ENCODE peak calls at places on chromosomes 5 and 9, in four cellular contexts. I is neuronal stem cell, B is upper lobe of right lung, X is fibroblast of mammary gland. O is an unnamed sample.

GRCh38 chr5:133610489-133611356 is 1.6 kb downstream of the FSTL4 start:
- DNase-seq in I (peak; percentile 74), X (peak; percentile 13), B (peak; percentile 86), O (peak; percentile 68)

GRCh38 chr5:34529581-34530331 is 126.4 kb upstream of the RAI14 start:
- DNase-seq in B (no peak), I (no peak), X (no peak), O (no peak)

GRCh38 chr5:90554358-90555006 is 4.1 kb upstream of the ADGRV1 start:
- DNase-seq in X (no peak), B (no peak), I (no peak), O (no peak)

GRCh38 chr9:37997636-37998374 is 71.2 kb downstream of the SHB start:
- DNase-seq in X (no peak), B (no peak), I (no peak), O (no peak)

GRCh38 chr9:33125441-33125840 is 41.7 kb downstream of the B4GALT1 start:
- DNase-seq in X (no peak), B (no peak), I (no peak), O (no peak)

GRCh38 chr5:132813599-132814440 is 718 bp downstream of the SOWAHA start:
- DNase-seq in I (no peak), X (no peak), B (no peak), O (peak; percentile 56)

GRCh38 chr5:153463806-153464205 is 26.7 kb upstream of the GRIA1 start:
- DNase-seq in X (peak; percentile 93), I (peak; percentile 30), B (no peak), O (peak; percentile 80)

GRCh38 chr5:109630109-109630508 is 59.6 kb upstream of the MAN2A1 start:
- DNase-seq in B (no peak), X (no peak), I (peak; percentile 17), O (no peak)

GRCh38 chr9:113533335-113534225 is 70.1 kb downstream of the RGS3 start:
- DNase-seq in X (no peak), B (no peak), I (no peak), O (no peak)

GRCh38 chr5:176317534-176318374 is 43.8 kb downstream of the KIAA1191 start:
- DNase-seq in I (no peak), X (no peak), B (no peak), O (no peak)

GRCh38 chr5:61974680-61975079 is 331.3 kb upstream of the KIF2A start:
- DNase-seq in X (no peak), B (no peak), I (no peak), O (no peak)

GRCh38 chr5:80246995-80247729 is 8.7 kb downstream of the SERINC5 start:
- DNase-seq in X (peak; percentile 93), I (peak; percentile 65), B (no peak), O (peak; percentile 89)
- H3K4me3 ChIP-seq in X (peak overlapping the region; percentile 20), I (no peak overlapping the region), B (no peak overlapping the region), O (no peak overlapping the region)

GRCh38 chr9:99171225-99172128 is 50.3 kb downstream of the ALG2 start:
- DNase-seq in I (no peak), B (no peak), X (no peak), O (no peak)

GRCh38 chr9:99169086-99169485 is 52.7 kb downstream of the ALG2 start:
- DNase-seq in X (no peak), I (no peak), B (no peak), O (no peak)

GRCh38 chr9:99172129-99173091 is 49.3 kb downstream of the ALG2 start:
- DNase-seq in B (no peak), X (no peak), I (no peak), O (no peak)

GRCh38 chr9:99167694-99168093 is 54.0 kb downstream of the ALG2 start:
- DNase-seq in B (no peak), X (no peak), I (no peak), O (no peak)

GRCh38 chr9:99169982-99170761 is 51.6 kb downstream of the ALG2 start:
- DNase-seq in B (no peak), X (no peak), I (peak; percentile 69), O (no peak)
- H3K4me3 ChIP-seq in B (no peak overlapping the region), X (no peak overlapping the region), I (no peak overlapping the region), O (no peak overlapping the region)

DNA sequence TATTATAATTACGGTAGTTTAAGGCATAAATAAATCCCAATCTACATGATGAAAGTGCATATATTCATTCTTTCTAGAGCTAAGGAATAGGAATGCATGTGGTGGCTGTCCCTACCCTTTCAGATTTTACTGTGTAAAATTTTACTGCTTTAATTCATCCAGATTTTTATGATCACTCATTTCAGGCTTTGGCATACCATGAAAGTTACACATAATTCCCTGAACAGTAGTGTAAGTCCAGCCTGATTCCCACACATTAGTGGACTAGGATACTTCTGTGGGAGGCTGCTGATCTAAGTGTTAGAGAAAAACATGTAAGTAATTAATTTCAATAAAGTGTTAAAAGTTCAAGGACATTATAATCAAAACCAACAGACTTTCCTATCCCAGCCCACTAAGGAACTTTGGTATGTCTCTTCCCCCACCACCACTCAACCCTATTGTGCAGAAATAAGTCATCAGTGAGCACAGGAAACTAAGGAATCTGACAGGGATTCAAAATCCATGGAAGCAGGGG is 83.0 kb downstream of the HINT1 start:
- DNase-seq in I (no peak), X (peak; percentile 75), B (no peak), O (no peak)
- H3K4me3 ChIP-seq in I (no peak overlapping the region), X (no peak overlapping the region), B (no peak overlapping the region), O (no peak overlapping the region)

DNA sequence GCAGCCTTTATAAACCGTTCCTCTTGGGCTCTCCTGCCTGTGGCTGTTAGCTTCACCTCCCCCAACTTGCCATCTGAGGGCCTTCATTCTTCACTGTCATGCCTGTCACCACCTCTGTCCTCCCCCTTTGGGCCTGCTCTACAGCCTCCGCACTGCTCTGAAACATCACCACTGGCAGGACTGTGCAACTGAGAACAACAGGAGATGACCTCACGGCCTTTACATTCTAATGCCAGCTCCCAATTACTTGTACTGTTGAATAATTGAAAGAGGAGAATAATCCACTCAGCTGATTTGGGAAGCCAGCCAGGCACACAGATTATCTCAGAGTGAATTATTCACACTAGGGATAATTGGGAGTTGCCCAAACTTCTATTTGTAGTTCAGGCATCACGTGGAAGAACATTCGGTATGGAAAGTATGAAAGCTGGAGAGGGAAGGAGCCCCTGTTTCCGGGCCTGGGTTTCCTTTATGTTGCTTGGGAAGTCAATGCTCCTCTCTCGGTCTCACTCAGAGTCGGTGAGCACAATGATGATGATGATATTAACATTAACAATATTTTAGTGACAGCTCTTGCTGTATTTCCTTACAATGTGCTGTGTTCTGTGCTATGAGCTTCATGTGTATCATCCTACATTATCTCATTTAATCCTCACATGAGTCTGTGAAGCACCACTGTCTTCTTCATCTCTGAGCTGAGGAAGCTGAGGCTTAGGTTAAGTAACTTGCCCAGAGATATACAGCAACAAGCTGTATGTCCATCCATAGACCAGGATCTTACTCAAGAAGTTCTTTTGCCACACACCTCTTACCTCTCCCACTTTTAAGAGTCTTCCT is 99.3 kb upstream of the LRRTM2 start:
- DNase-seq in B (no peak), I (no peak), X (peak; percentile 84), O (peak; percentile 47)
- H3K4me3 ChIP-seq in B (no peak overlapping the region), I (no peak overlapping the region), X (no peak overlapping the region), O (no peak overlapping the region)

GRCh38 chr5:79844571-79844970 is 146.5 kb downstream of the MTX3 start:
- DNase-seq in X (no peak), I (no peak), B (no peak), O (no peak)

GRCh38 chr5:79846198-79846521 is 144.9 kb downstream of the MTX3 start:
- DNase-seq in X (no peak), B (no peak), I (no peak), O (no peak)

GRCh38 chr5:79847561-79847960 is 143.5 kb downstream of the MTX3 start:
- DNase-seq in X (no peak), I (no peak), B (no peak), O (no peak)

GRCh38 chr5:79843450-79844388 is 147.3 kb downstream of the MTX3 start:
- DNase-seq in B (no peak), X (no peak), I (no peak), O (no peak)

DNA sequence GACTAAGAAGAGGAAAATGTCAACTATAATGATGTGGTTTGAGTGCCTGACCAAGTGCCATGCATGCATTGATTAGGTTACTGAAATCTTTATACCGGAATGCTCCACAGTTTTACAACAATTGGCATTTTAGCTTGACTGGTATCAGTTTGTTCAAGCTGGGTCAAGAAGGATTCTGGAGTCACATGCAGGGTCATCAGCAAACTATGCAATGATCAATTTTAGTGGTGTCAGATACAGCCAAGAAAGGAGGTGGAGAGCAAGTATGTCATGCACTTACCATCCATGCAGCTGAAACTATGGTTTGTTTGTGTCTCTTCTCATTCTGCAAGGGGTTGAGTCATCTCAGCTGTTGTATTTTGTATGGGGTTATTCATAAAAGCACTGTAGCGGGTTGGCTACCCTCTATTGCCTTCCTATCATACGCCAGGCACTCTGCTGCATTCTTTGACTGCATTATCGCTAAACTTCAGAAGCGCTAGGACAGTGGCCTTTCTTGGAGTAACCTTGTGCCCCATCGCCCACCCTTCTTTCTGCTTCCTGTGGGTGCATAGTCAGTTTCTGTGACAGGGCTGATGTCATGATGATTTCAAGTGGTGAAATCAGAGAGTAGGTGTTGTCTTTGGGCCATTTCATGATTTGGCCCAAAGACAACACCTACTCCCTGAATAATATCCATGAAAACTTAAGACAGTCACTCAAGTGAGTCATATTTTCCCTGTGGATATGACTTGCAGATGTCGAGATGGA is 145.4 kb downstream of the MTX3 start:
- DNase-seq in X (peak; percentile 96), B (no peak), I (no peak), O (peak; percentile 66)
- H3K4me3 ChIP-seq in X (peak overlapping the region; percentile 17), B (no peak overlapping the region), I (no peak overlapping the region), O (no peak overlapping the region)